ENCODE peak calls at places on chromosomes 12 and 14, in eight cellular contexts. B is upper lobe of right lung, D is PC-3, M is thoracic aorta, F is gastrocnemius medialis, L is A549, J is heart left ventricle, U is cardiac muscle cell. G is an unnamed sample.

GRCh38 chr12:38555620-38556596 is 239.3 kb downstream of the ALG10B start:
- DNase-seq in B (no peak), D (peak), M (no peak), F (no peak), L (no peak), J (no peak), U (no peak), G (no peak)

GRCh38 chr12:60174476-60174875 is 578.6 kb downstream of the SLC16A7 start:
- DNase-seq in B (no peak), D (peak), M (no peak), F (no peak), L (no peak), J (no peak), U (peak), G (no peak)

GRCh38 chr14:54854181-54854580 is 48.4 kb downstream of the GCH1 start:
- DNase-seq in B (no peak), D (no peak), M (no peak), F (no peak), L (no peak), J (no peak), U (no peak), G (no peak)

GRCh38 chr12:109130755-109131521 is 14.6 kb downstream of the ACACB start:
- DNase-seq in B (no peak), D (no peak), M (no peak), F (peak), L (no peak), J (peak), U (no peak), G (no peak)

GRCh38 chr12:47981496-47982260 is 18.3 kb downstream of the TMEM106C start:
- DNase-seq in B (no peak), D (no peak), M (no peak), F (no peak), L (no peak), J (no peak), U (no peak), G (no peak)

GRCh38 chr14:74945261-74945851 is 10.0 kb downstream of the PGF start:
- DNase-seq in B (no peak), D (peak), M (no peak), F (no peak), L (peak), J (no peak), U (peak), G (no peak)

GRCh38 chr12:111221296-111222026 is 147.4 kb downstream of the PHETA1 start:
- DNase-seq in B (no peak), D (peak), M (no peak), F (no peak), L (no peak), J (no peak), U (no peak), G (no peak)

GRCh38 chr12:42023733-42024494 is 120.8 kb downstream of the GXYLT1 start:
- DNase-seq in B (peak), D (peak), M (peak), F (peak), L (peak), J (peak), U (peak), G (peak)

GRCh38 chr12:40583743-40584142 is 108.5 kb upstream of the CNTN1 start:
- DNase-seq in B (no peak), D (no peak), M (no peak), F (no peak), L (no peak), J (no peak), U (no peak), G (no peak)

GRCh38 chr12:57765003-57765697 is 1.7 kb downstream of the CYP27B1 start:
- DNase-seq in B (peak), D (peak), M (no peak), F (no peak), L (peak), J (no peak), U (peak), G (no peak)

GRCh38 chr12:132669166-132669879 is 17.8 kb downstream of the POLE start:
- DNase-seq in B (no peak), D (no peak), M (no peak), F (no peak), L (no peak), J (no peak), U (peak), G (no peak)

GRCh38 chr14:64704145-64704742 is at the start of gene PLEKHG3:
- DNase-seq in B (peak), D (peak), M (no peak), F (peak), L (peak), J (peak), U (peak), G (peak)

GRCh38 chr12:108578264-108578663 is 15.9 kb downstream of the ISCU start:
- DNase-seq in B (no peak), D (no peak), M (no peak), F (no peak), L (no peak), J (no peak), U (no peak), G (no peak)

GRCh38 chr12:52335598-52336262 is 14.5 kb upstream of the KRT83 start:
- DNase-seq in B (no peak), D (no peak), M (no peak), F (no peak), L (no peak), J (no peak), U (no peak), G (no peak)

GRCh38 chr14:87430810-87431209 is 562.2 kb downstream of the GALC start:
- DNase-seq in B (no peak), D (peak), M (no peak), F (no peak), L (peak), J (no peak), U (peak), G (no peak)

GRCh38 chr12:34287986-34288962 is 266.0 kb downstream of the ALG10 start:
- DNase-seq in B (no peak), D (no peak), M (no peak), F (no peak), L (no peak), J (peak), U (no peak), G (no peak)

GRCh38 chr12:106152334-106152733 is 13.6 kb upstream of the NUAK1 start:
- DNase-seq in B (no peak), D (no peak), M (no peak), F (no peak), L (no peak), J (no peak), U (no peak), G (no peak)

GRCh38 chr14:29410581-29410980 is 517.1 kb downstream of the PRKD1 start:
- DNase-seq in B (no peak), D (no peak), M (no peak), F (no peak), L (no peak), J (no peak), U (no peak), G (no peak)

GRCh38 chr12:102172436-102172835 is 25.2 kb downstream of the PMCH start:
- DNase-seq in B (no peak), D (peak), M (no peak), F (no peak), L (no peak), J (no peak), U (peak), G (peak)

GRCh38 chr14:64865992-64866391 is 13.7 kb downstream of the SPTB start:
- DNase-seq in B (no peak), D (no peak), M (no peak), F (no peak), L (no peak), J (no peak), U (no peak), G (no peak)

GRCh38 chr12:97181571-97182265 is 274.7 kb downstream of the NEDD1 start:
- DNase-seq in B (no peak), D (no peak), M (no peak), F (no peak), L (no peak), J (no peak), U (no peak), G (no peak)

GRCh38 chr12:105992849-105993740 is 145.7 kb downstream of the NUAK1 start:
- DNase-seq in B (no peak), D (no peak), M (no peak), F (no peak), L (no peak), J (no peak), U (peak), G (peak)

GRCh38 chr14:100540926-100541620 is 46.1 kb downstream of the BEGAIN start:
- DNase-seq in B (peak), D (no peak), M (no peak), F (no peak), L (no peak), J (no peak), U (no peak), G (no peak)

GRCh38 chr12:114648711-114649110 is 35.3 kb downstream of the TBX3 start:
- DNase-seq in B (no peak), D (no peak), M (no peak), F (no peak), L (no peak), J (no peak), U (no peak), G (no peak)

GRCh38 chr12:1836241-1836803 is 16.0 kb downstream of the LRTM2 start:
- DNase-seq in B (no peak), D (no peak), M (no peak), F (no peak), L (no peak), J (no peak), U (no peak), G (no peak)

GRCh38 chr12:57736743-57737466 is 1.6 kb downstream of the AGAP2 start:
- DNase-seq in B (no peak), D (no peak), M (no peak), F (no peak), L (no peak), J (no peak), U (no peak), G (no peak)

GRCh38 chr14:66117600-66117999 is 368.6 kb upstream of the CCDC196 start:
- DNase-seq in B (no peak), D (peak), M (no peak), F (no peak), L (peak), J (no peak), U (peak), G (peak)

DNA sequence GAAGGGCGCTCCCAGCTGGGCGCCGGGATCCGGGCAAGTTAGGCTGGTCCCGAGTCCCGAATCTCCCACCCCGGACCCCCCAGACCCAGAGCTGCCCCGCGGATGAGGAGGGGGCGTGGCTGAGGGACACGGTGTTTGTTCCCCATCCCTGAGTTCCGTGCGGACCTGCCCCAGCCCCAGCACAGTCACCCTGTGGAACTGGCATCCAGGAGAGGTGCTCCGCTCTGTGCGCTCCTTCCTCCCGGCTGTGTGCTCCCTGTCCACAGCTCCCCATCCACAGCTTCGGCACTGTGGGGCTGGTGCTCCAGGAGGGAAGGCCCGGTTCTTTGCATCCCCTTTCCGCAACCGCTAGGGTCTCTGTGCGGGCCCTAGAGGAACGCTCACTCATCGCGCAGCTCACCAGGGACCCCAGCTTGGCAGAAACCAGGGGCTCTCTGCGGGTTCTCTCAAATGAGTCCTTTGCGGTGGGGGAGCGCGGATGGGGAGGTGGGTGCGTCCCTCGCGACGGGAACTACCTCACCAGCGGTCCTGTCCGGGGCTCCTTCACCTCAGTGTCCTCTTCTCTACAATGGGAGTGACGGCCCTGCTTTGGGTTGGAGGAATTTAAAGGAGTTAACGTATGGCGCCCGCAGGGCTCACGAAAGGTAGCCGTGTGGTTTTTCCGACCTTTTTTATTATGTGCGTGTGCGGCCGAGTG is 829 bp downstream of the TMEM132C start:
- DNase-seq in B (no peak), D (no peak), M (no peak), F (no peak), L (no peak), J (no peak), U (no peak), G (no peak)
- TF ChIP-seq CTCF in B (no peak), D (no peak), M (no peak), F (no peak), L (no peak), J (no peak), U (no peak), G (no peak)

DNA sequence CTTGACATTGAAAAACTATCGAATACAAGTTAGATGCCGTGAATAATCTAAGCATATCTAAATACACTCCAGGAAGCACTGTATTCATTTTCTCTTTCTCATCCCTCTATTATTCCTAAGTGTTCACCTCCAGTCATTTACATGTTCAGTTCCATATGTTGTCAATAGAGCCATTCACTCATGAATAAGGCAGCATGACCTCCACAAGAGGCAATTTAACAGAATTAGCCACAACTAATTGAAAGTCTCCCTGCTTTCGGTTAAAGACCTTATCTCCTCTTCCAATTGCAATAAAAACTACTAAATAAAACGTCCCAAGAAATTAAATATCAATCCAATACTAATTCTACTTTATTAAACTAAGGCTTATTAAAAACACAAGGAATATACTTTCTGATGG is 1.8 kb downstream of the LRIG3 start:
- DNase-seq in B (no peak), D (peak), M (no peak), F (no peak), L (no peak), J (no peak), U (no peak), G (no peak)
- H3K4me3 ChIP-seq in B (peak), D (peak), M (peak), F (peak), L (peak), J (peak), U (peak), G (peak)

GRCh38 chr14:104721704-104722431 is 2.2 kb upstream of the ADSS1 start:
- DNase-seq in B (no peak), D (no peak), M (no peak), F (peak), L (no peak), J (peak), U (no peak), G (no peak)

GRCh38 chr14:104724407-104724980 is 465 bp downstream of the ADSS1 start:
- DNase-seq in B (peak), D (no peak), M (peak), F (peak), L (peak), J (peak), U (no peak), G (no peak)

GRCh38 chr14:104722938-104723650 is 935 bp upstream of the ADSS1 start:
- DNase-seq in B (no peak), D (no peak), M (no peak), F (peak), L (peak), J (no peak), U (no peak), G (no peak)

GRCh38 chr14:104724981-104725771 is 1.1 kb downstream of the ADSS1 start:
- DNase-seq in B (no peak), D (peak), M (no peak), F (peak), L (peak), J (peak), U (peak), G (no peak)

GRCh38 chr14:104723651-104724406 is at the start of gene ADSS1:
- DNase-seq in B (peak), D (peak), M (no peak), F (peak), L (peak), J (peak), U (peak), G (no peak)
- H3K27ac ChIP-seq in B (peak), D (no peak), M (peak), F (peak), L (peak), J (peak), U (peak), G (no peak)

GRCh38 chr14:35835208-35835982 is 9.3 kb downstream of the BRMS1L start:
- DNase-seq in B (no peak), D (no peak), M (no peak), F (no peak), L (no peak), J (no peak), U (no peak), G (no peak)
- TF ChIP-seq CTCF in B (no peak), D (no peak), M (no peak), F (no peak), L (no peak), J (no peak), U (no peak), G (no peak)

DNA sequence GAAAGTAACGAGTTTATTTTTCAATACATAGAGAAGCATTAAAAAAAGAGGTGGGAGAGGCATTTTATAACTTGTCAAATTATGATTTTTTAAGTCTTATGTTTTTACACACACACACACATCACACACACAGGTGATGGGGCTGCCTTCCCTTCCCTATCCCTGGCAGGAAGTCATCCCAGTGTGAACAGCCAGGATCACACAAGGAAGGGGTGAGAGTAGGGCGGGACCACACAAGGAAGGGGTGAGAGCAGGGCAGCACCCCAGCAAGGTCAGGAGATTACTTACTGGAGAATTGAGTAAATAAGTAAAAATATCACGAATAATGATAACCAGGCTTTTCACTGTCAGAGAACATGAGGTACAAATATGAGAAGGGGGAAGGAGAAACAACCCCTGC is 372.6 kb downstream of the SEC23A start:
- DNase-seq in B (no peak), D (no peak), M (no peak), F (no peak), L (no peak), J (no peak), U (no peak), G (no peak)
- H3K4me3 ChIP-seq in B (no peak), D (no peak), M (no peak), F (no peak), L (no peak), J (no peak), U (no peak), G (no peak)

GRCh38 chr12:92065664-92066063 is 80.0 kb downstream of the BTG1 start:
- DNase-seq in B (no peak), D (no peak), M (no peak), F (no peak), L (no peak), J (no peak), U (no peak), G (no peak)

GRCh38 chr12:92070054-92070863 is 75.4 kb downstream of the BTG1 start:
- DNase-seq in B (no peak), D (no peak), M (no peak), F (no peak), L (peak), J (no peak), U (no peak), G (no peak)

GRCh38 chr12:92070864-92071445 is 74.7 kb downstream of the BTG1 start:
- DNase-seq in B (no peak), D (no peak), M (no peak), F (no peak), L (peak), J (no peak), U (peak), G (no peak)

GRCh38 chr12:92065018-92065499 is 80.6 kb downstream of the BTG1 start:
- DNase-seq in B (no peak), D (no peak), M (no peak), F (no peak), L (peak), J (no peak), U (no peak), G (no peak)

DNA sequence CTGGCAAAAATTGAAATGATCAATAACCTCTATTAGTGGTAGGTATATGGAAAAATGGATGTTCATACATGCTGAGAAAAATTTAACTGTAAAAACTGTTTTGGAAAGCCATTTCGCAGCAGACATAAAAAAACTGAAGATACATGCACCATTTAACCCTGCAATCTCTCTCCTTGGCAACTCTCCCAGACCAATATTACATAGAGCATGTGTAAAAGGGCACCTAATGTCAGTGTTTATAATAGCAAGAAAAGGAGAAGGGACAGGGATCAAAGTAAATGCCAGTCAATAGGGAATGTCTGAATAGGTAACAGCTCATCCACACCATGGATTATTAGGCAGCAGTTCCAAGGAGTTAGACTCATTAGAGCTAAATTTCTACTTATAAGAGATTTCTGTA is 77.2 kb downstream of the BTG1 start:
- DNase-seq in B (no peak), D (peak), M (no peak), F (no peak), L (no peak), J (no peak), U (peak), G (no peak)
- H3K27ac ChIP-seq in B (no peak), D (no peak), M (no peak), F (no peak), L (peak), J (no peak), U (no peak), G (no peak)

DNA sequence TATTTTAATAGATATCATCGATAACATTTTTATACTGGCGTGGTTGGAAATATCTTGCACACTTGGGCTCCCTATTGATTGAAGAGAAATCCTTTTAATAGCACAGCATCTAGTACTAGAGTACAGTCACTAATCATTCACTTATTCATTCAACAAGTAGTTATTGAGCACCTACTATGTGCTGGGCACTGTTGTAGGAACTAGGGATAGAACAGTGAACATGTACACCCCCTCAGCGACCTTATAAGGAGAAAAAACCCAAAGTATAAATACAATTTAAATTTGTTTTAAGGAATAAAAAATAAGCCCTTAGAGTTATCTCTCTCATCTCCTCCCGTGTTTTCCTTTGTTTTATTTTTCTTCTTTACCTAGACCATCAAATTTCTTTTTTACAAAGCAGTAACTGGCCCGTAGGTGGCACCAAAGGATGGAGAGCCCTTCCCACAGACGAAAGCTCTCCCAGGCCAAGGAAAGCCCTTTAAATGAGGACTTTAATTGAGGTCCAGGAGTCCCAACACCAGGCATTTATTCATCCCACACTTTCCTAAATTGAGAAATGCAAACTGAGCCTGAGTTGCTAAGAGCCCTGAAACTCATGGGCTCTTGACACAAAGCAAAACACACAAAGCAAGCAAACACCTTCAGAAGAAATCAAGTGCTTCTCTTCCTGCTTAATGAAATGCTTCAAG is 29.0 kb downstream of the PEBP1 start:
- DNase-seq in B (no peak), D (peak), M (no peak), F (no peak), L (peak), J (no peak), U (peak), G (peak)
- TF ChIP-seq CTCF in B (peak), D (peak), M (no peak), F (no peak), L (peak), J (peak), U (peak), G (peak)

DNA sequence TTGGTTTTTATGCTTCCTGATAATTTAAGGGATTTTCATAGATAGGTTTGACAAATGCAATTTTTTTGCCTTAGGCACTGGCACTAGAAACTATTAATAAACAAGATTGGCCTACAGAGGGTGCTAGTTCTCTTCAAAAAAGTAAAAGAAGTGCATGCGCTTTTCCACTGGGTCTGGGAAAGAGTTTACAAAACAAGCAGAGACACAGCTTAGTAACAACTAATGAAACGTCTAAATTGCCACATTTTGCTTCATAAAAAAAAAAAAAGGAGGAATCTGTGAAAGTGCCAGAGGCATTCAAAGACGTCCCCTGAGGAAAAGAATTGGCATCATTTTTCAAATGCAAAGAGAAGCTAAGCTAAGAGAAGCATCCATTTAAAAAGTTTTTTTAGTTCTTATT is 58.3 kb upstream of the EEA1 start:
- DNase-seq in B (no peak), D (peak), M (no peak), F (peak), L (peak), J (peak), U (peak), G (peak)
- H3K4me3 ChIP-seq in B (no peak), D (no peak), M (peak), F (peak), L (no peak), J (no peak), U (no peak), G (no peak)